ENCODE peak calls at places on chromosome 5, in ten cellular contexts. Z is SK-N-SH, Y is HCT116, K is IMR-90, B is K562, R is fibroblast of lung, D is H9, C is endodermal cell, W is mammary epithelial cell, P is colonic mucosa. I is an unnamed sample.

GRCh38 chr5:114362977-114363721 is 1.3 kb downstream of the KCNN2 start:
- DNase-seq in C (peak), Z (peak), W (peak), D (peak), R (peak), P (no peak), B (no peak), Y (no peak), K (peak), I (no peak)

GRCh38 chr5:174045470-174046025 is at the start of gene NSG2:
- DNase-seq in P (peak), Z (peak), R (peak), Y (peak), C (peak), K (peak), D (peak), W (peak), B (peak), I (peak)

GRCh38 chr5:173315495-173316352 is 12.5 kb downstream of the STC2 start:
- DNase-seq in C (peak), Y (no peak), P (no peak), R (peak), D (no peak), W (no peak), B (no peak), Z (peak), K (peak), I (no peak)

GRCh38 chr5:113250341-113250953 is 184.3 kb downstream of the TSSK1B start:
- DNase-seq in B (no peak), Y (no peak), W (no peak), Z (no peak), P (no peak), R (peak), D (no peak), C (no peak), K (peak), I (no peak)

GRCh38 chr5:102858221-102858620 is 103.1 kb downstream of the PAM start:
- DNase-seq in D (no peak), W (no peak), K (no peak), C (no peak), Z (no peak), P (no peak), R (peak), Y (no peak), B (no peak), I (no peak)

GRCh38 chr5:156329197-156329611 is 2.2 kb downstream of the SGCD start:
- DNase-seq in B (no peak), D (no peak), W (no peak), C (no peak), P (no peak), R (no peak), Z (no peak), Y (no peak), K (no peak), I (no peak)

GRCh38 chr5:35194636-35195471 is 35.4 kb downstream of the PRLR start:
- DNase-seq in Y (no peak), B (no peak), D (no peak), W (no peak), K (no peak), R (no peak), Z (no peak), C (no peak), P (peak), I (no peak)

GRCh38 chr5:109161914-109162683 is 247.7 kb downstream of the PJA2 start:
- DNase-seq in K (peak), C (no peak), D (no peak), P (no peak), W (peak), B (no peak), Y (no peak), R (peak), Z (no peak), I (no peak)

GRCh38 chr5:37641933-37642332 is 197.9 kb downstream of the GDNF start:
- DNase-seq in Z (no peak), P (no peak), W (no peak), K (no peak), B (no peak), C (no peak), D (no peak), Y (no peak), R (no peak), I (no peak)

DNA sequence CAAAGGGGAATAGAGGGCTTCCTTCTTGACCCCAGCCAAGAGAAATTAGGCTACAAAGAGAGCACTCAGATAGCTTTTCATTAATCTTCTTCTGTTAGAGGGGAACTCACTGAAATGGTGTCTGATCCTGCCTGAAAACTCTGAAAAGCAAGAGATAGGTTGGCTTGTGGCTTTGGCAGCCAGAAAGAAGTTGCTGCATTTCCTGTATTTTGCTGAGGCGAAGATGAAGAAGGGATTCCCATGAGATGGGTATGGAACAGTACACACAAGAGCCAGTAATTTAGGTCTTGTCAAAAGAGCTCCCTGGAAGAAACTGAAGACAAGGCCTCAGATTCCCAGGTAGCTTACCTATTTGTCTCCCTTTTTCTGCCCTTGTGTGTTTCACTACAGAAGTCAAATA is 120.9 kb upstream of the TARS1 start:
- DNase-seq in B (no peak), Z (no peak), Y (no peak), D (no peak), W (no peak), R (no peak), P (no peak), C (no peak), K (no peak), I (no peak)
- H3K9ac ChIP-seq in B (no peak), Z (peak), Y (no peak), D (no peak), W (no peak), R (no peak), P (no peak), C (no peak), K (peak), I (no peak)

GRCh38 chr5:14184725-14185124 is 41.6 kb downstream of the TRIO start:
- DNase-seq in Z (no peak), D (no peak), Y (no peak), C (no peak), P (no peak), B (no peak), R (peak), W (no peak), K (peak), I (no peak)
- H3K27ac ChIP-seq in Z (peak), D (no peak), Y (peak), C (no peak), P (peak), B (no peak), R (peak), W (peak), K (peak), I (peak)

GRCh38 chr5:176535655-176536131 is 1.5 kb downstream of the RNF44 start:
- DNase-seq in P (no peak), Z (peak), B (peak), C (peak), D (no peak), K (no peak), R (no peak), W (no peak), Y (no peak), I (no peak)
- H3K9ac ChIP-seq in P (peak), Z (peak), B (peak), C (peak), D (peak), K (peak), R (peak), W (peak), Y (peak), I (peak)

DNA sequence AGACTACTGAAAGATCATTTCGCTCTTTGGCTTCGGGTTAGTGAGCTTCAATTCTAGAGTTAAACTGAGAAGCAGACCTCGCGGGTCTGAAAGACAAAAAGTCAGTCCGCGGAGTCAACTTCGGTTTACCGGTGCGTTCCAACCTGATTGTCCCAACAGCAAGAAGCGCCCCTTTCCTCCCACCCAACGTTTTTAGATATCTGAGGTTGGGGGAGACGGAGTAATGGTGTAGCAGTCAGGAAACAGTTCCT is 815 bp upstream of the ISL1 start:
- DNase-seq in B (no peak), Y (no peak), K (no peak), C (no peak), R (no peak), W (no peak), D (no peak), P (no peak), Z (no peak), I (no peak)
- H3K27ac ChIP-seq in B (no peak), Y (no peak), K (no peak), C (no peak), R (no peak), W (no peak), D (no peak), P (peak), Z (peak), I (peak)

DNA sequence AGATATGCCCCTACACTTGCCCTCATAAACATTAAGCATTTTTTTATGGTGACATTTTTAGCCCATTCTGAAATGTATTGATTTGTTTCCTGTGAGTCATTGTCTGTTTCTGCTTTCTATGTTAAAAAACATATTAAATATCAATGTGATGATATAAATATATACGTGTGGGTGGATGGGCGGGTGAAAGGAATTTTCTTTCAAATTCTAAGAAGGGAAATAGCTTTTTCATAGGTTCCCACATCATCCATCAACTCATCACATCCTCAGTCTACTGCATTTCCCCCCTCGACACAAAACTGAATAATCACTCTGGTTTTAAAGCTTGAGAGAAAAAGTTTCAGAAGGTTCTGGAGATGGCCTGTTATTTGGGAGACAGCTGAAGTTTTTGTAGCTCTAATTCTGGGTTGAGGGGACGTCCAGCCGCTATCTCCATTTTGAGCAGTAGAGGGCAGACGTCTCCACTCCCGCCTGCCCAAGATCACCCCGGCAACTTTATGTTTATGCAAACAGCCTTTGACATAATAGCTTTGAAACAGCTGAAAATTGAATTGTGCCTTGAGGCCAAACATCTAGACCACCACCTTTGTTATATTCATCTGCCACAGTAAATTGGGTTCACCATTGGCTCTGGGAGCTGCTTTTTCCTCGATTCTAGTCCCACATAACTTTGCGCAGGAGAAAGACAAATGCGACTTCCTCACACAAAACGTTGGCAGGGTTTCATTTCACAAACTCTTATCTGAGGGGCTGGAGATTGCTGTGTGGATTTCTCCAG is 216.2 kb upstream of the CLINT1 start:
- DNase-seq in D (peak), B (peak), P (peak), Z (peak), W (peak), C (peak), Y (peak), K (peak), R (peak), I (no peak)
- H3K9ac ChIP-seq in D (no peak), B (no peak), P (no peak), Z (peak), W (no peak), C (no peak), Y (no peak), K (no peak), R (peak), I (no peak)

GRCh38 chr5:68264024-68264956 is 48.7 kb downstream of the PIK3R1 start:
- DNase-seq in P (peak), K (peak), Z (no peak), B (no peak), Y (no peak), R (peak), D (no peak), C (no peak), W (no peak), I (no peak)
- H3K27ac ChIP-seq in P (no peak), K (peak), Z (no peak), B (no peak), Y (no peak), R (no peak), D (no peak), C (no peak), W (no peak), I (no peak)

DNA sequence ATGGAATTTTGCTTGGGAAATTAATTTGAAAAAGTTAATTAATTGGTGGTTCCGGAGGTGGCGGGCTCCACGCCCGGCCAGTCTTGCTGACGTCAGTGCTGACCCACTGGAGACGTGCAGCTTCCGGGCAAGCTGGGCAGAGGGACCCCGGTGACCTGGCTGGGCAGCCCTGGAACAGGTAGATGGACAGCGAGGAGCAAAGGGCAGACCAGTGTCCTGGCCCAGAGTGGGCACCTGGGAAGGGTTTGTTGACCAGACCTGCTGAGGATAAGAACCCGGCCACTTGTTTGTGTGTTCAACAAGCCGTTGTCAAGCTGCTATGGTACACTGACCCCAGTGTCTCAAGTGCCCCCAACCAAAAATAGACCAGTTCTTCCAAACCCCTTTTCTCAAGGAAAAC is 17.5 kb downstream of the CXXC5 start:
- DNase-seq in Y (no peak), Z (no peak), R (no peak), D (no peak), C (no peak), P (no peak), K (no peak), B (no peak), W (no peak), I (no peak)
- H3K9ac ChIP-seq in Y (no peak), Z (no peak), R (no peak), D (no peak), C (no peak), P (no peak), K (no peak), B (no peak), W (no peak), I (no peak)

GRCh38 chr5:177271113-177271512 is 32.4 kb downstream of the RAB24 start:
- DNase-seq in D (no peak), C (no peak), Y (no peak), W (no peak), P (no peak), R (no peak), K (peak), B (no peak), Z (no peak), I (no peak)

GRCh38 chr5:177269976-177270375 is 33.5 kb downstream of the RAB24 start:
- DNase-seq in D (no peak), B (no peak), Z (no peak), C (no peak), R (no peak), Y (no peak), P (no peak), W (peak), K (no peak), I (peak)

GRCh38 chr5:177269232-177269895 is 34.2 kb downstream of the RAB24 start:
- DNase-seq in Z (no peak), W (no peak), C (no peak), K (no peak), R (no peak), Y (no peak), P (no peak), B (no peak), D (no peak), I (no peak)

GRCh38 chr5:177275883-177276282 is 27.6 kb downstream of the RAB24 start:
- DNase-seq in K (no peak), W (no peak), Z (no peak), R (no peak), B (no peak), D (no peak), P (no peak), C (no peak), Y (no peak), I (no peak)

GRCh38 chr5:177270653-177271052 is 32.9 kb downstream of the RAB24 start:
- DNase-seq in C (no peak), D (no peak), B (no peak), K (peak), R (no peak), W (no peak), Y (no peak), Z (no peak), P (no peak), I (no peak)
- H3K27ac ChIP-seq in C (no peak), D (no peak), B (no peak), K (no peak), R (no peak), W (no peak), Y (no peak), Z (no peak), P (no peak), I (no peak)

GRCh38 chr5:181258576-181258975 is 2.4 kb downstream of the TRIM52 start:
- DNase-seq in D (no peak), Y (no peak), P (no peak), Z (no peak), W (no peak), R (no peak), K (no peak), C (no peak), B (no peak), I (no peak)
- H3K9ac ChIP-seq in D (peak), Y (no peak), P (peak), Z (no peak), W (no peak), R (no peak), K (no peak), C (no peak), B (no peak), I (no peak)

DNA sequence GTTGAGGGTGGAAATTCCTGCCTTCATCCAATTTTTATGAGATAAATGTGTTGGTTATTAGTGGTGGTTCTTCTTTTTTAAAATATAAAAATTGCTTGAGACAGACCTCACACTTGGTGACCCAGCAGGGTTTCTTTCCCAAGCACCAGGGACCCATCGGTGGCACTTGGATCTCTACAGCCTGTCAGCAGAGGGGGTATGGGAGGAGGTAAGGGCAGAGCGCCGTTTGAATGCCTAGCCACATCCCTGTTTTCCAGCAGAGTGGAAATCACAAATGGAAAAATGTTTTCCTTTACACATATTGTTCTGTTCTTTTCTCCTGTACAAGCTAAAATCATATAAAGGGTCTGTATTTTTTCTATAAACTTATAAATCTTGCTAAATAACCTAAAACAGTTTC is 248.0 kb downstream of the NR3C1 start:
- DNase-seq in K (no peak), C (no peak), R (no peak), D (no peak), Y (no peak), W (no peak), Z (no peak), P (no peak), B (no peak), I (no peak)
- H3K27ac ChIP-seq in K (peak), C (no peak), R (peak), D (no peak), Y (no peak), W (peak), Z (peak), P (peak), B (no peak), I (no peak)